ENCODE peak calls at places on chromosomes 6 and 20, in four cellular contexts. One of them, this sample, is unnamed.

GRCh38 chr20:32501709-32502108 is 83.4 kb downstream of the NOL4L start:
- DNase-seq in IMR-90: peak; percentile 80
- DNase-seq in pancreas: no peak
- DNase-seq in GM12865: no peak
- DNase-seq in this sample: no peak

GRCh38 chr6:139240161-139241010 is 51.4 kb downstream of the TXLNB start:
- DNase-seq in IMR-90: peak; percentile 96
- DNase-seq in pancreas: no peak
- DNase-seq in GM12865: no peak
- DNase-seq in this sample: peak; percentile 93

GRCh38 chr6:134057478-134057877 is 5.1 kb upstream of the SLC2A12 start:
- DNase-seq in IMR-90: no peak
- DNase-seq in pancreas: no peak
- DNase-seq in GM12865: no peak
- DNase-seq in this sample: no peak

GRCh38 chr20:40414843-40415615 is 274.0 kb downstream of the MAFB start:
- DNase-seq in IMR-90: no peak
- DNase-seq in pancreas: no peak
- DNase-seq in GM12865: no peak
- DNase-seq in this sample: no peak

GRCh38 chr6:19210849-19211590 is 626.1 kb upstream of the ID4 start:
- DNase-seq in IMR-90: no peak
- DNase-seq in pancreas: peak; percentile 55
- DNase-seq in GM12865: peak; percentile 6
- DNase-seq in this sample: no peak

GRCh38 chr20:47276856-47277541 is 79.5 kb downstream of the ZMYND8 start:
- DNase-seq in IMR-90: peak; percentile 84
- DNase-seq in pancreas: no peak
- DNase-seq in GM12865: no peak
- DNase-seq in this sample: peak; percentile 84

GRCh38 chr20:52590100-52590499 is 382.1 kb upstream of the TSHZ2 start:
- DNase-seq in IMR-90: no peak
- DNase-seq in pancreas: no peak
- DNase-seq in GM12865: no peak
- DNase-seq in this sample: no peak

GRCh38 chr6:54361734-54362133 is 53.5 kb downstream of the TINAG start:
- DNase-seq in IMR-90: no peak
- DNase-seq in pancreas: no peak
- DNase-seq in GM12865: no peak
- DNase-seq in this sample: no peak

GRCh38 chr6:169292340-169293124 is 38.9 kb upstream of the THBS2 start:
- DNase-seq in IMR-90: peak; percentile 97
- DNase-seq in pancreas: no peak
- DNase-seq in GM12865: no peak
- DNase-seq in this sample: peak; percentile 91

GRCh38 chr20:59151820-59152219 is 11.8 kb upstream of the ZNF831 start:
- DNase-seq in IMR-90: no peak
- DNase-seq in pancreas: no peak
- DNase-seq in GM12865: no peak
- DNase-seq in this sample: no peak

GRCh38 chr6:44859901-44860410 is 468.2 kb upstream of the RUNX2 start:
- DNase-seq in IMR-90: peak; percentile 9
- DNase-seq in pancreas: no peak
- DNase-seq in GM12865: no peak
- DNase-seq in this sample: no peak

GRCh38 chr6:3523288-3523670 is 66.4 kb upstream of the SLC22A23 start:
- DNase-seq in IMR-90: peak; percentile 7
- DNase-seq in pancreas: no peak
- DNase-seq in GM12865: no peak
- DNase-seq in this sample: no peak

GRCh38 chr6:106692112-106692822 is 62.9 kb downstream of the QRSL1 start:
- DNase-seq in IMR-90: peak; percentile 15
- DNase-seq in pancreas: no peak
- DNase-seq in GM12865: no peak
- DNase-seq in this sample: peak; percentile 77

GRCh38 chr6:104885518-104886043 is 25.9 kb upstream of the HACE1 start:
- DNase-seq in IMR-90: no peak
- DNase-seq in pancreas: no peak
- DNase-seq in GM12865: no peak
- DNase-seq in this sample: no peak

GRCh38 chr6:142953373-142954273 is 8.6 kb upstream of the HIVEP2 start:
- DNase-seq in IMR-90: no peak
- DNase-seq in pancreas: no peak
- DNase-seq in GM12865: no peak
- DNase-seq in this sample: no peak

GRCh38 chr6:119348308-119349040 is 1.1 kb downstream of the MAN1A1 start:
- DNase-seq in IMR-90: peak; percentile 29
- DNase-seq in pancreas: peak; percentile 75
- DNase-seq in GM12865: peak; percentile 58
- DNase-seq in this sample: peak; percentile 29

GRCh38 chr6:158869010-158869603 is 49.9 kb upstream of the EZR start:
- DNase-seq in IMR-90: no peak
- DNase-seq in pancreas: no peak
- DNase-seq in GM12865: no peak
- DNase-seq in this sample: no peak

GRCh38 chr6:166275714-166276166 is 32.5 kb downstream of the PRR18 start:
- DNase-seq in IMR-90: peak; percentile 15
- DNase-seq in pancreas: peak; percentile 97
- DNase-seq in GM12865: peak; percentile 87
- DNase-seq in this sample: peak; percentile 55

GRCh38 chr6:30883743-30884520 is at the start of gene DDR1:
- DNase-seq in IMR-90: peak; percentile 54
- DNase-seq in pancreas: peak; percentile 88
- DNase-seq in GM12865: peak; percentile 60
- DNase-seq in this sample: peak; percentile 45

GRCh38 chr6:43990275-43990626 is 137.0 kb downstream of the MRPL14 start:
- DNase-seq in IMR-90: peak; percentile 57
- DNase-seq in pancreas: no peak
- DNase-seq in GM12865: no peak
- DNase-seq in this sample: no peak

GRCh38 chr6:110044093-110044492 is 66.0 kb downstream of the GPR6 start:
- DNase-seq in IMR-90: no peak
- DNase-seq in pancreas: no peak
- DNase-seq in GM12865: no peak
- DNase-seq in this sample: no peak

GRCh38 chr6:64861039-64861651 is 845.9 kb downstream of the EYS start:
- DNase-seq in IMR-90: no peak
- DNase-seq in pancreas: no peak
- DNase-seq in GM12865: no peak
- DNase-seq in this sample: no peak

GRCh38 chr20:18553746-18554145 is 13.5 kb upstream of the SMIM26 start:
- DNase-seq in IMR-90: no peak
- DNase-seq in pancreas: no peak
- DNase-seq in GM12865: no peak
- DNase-seq in this sample: no peak

GRCh38 chr6:132054525-132054924 is 103.4 kb upstream of the CCN2 start:
- DNase-seq in IMR-90: peak; percentile 90
- DNase-seq in pancreas: no peak
- DNase-seq in GM12865: no peak
- DNase-seq in this sample: peak; percentile 67

GRCh38 chr6:163722293-163722692 is 307.8 kb downstream of the QKI start:
- DNase-seq in IMR-90: no peak
- DNase-seq in pancreas: no peak
- DNase-seq in GM12865: no peak
- DNase-seq in this sample: no peak

GRCh38 chr6:167797079-167797870 is 29.4 kb upstream of the AFDN start:
- DNase-seq in IMR-90: no peak
- DNase-seq in pancreas: no peak
- DNase-seq in GM12865: no peak
- DNase-seq in this sample: no peak

GRCh38 chr20:17919149-17919548 is 49.4 kb downstream of the SNX5 start:
- DNase-seq in IMR-90: no peak
- DNase-seq in pancreas: no peak
- DNase-seq in GM12865: no peak
- DNase-seq in this sample: no peak

GRCh38 chr20:3735768-3736167 is 3.3 kb downstream of the HSPA12B start:
- DNase-seq in IMR-90: no peak
- DNase-seq in pancreas: no peak
- DNase-seq in GM12865: no peak
- DNase-seq in this sample: no peak

GRCh38 chr20:3739054-3739925 is 6.8 kb downstream of the HSPA12B start:
- DNase-seq in IMR-90: no peak
- DNase-seq in pancreas: no peak
- DNase-seq in GM12865: no peak
- DNase-seq in this sample: no peak

GRCh38 chr20:3739926-3740599 is 7.6 kb downstream of the HSPA12B start:
- DNase-seq in IMR-90: no peak
- DNase-seq in pancreas: no peak
- DNase-seq in GM12865: no peak
- DNase-seq in this sample: no peak

GRCh38 chr20:3740600-3741301 is 8.3 kb downstream of the HSPA12B start:
- DNase-seq in IMR-90: no peak
- DNase-seq in pancreas: no peak
- DNase-seq in GM12865: no peak
- DNase-seq in this sample: no peak

DNA sequence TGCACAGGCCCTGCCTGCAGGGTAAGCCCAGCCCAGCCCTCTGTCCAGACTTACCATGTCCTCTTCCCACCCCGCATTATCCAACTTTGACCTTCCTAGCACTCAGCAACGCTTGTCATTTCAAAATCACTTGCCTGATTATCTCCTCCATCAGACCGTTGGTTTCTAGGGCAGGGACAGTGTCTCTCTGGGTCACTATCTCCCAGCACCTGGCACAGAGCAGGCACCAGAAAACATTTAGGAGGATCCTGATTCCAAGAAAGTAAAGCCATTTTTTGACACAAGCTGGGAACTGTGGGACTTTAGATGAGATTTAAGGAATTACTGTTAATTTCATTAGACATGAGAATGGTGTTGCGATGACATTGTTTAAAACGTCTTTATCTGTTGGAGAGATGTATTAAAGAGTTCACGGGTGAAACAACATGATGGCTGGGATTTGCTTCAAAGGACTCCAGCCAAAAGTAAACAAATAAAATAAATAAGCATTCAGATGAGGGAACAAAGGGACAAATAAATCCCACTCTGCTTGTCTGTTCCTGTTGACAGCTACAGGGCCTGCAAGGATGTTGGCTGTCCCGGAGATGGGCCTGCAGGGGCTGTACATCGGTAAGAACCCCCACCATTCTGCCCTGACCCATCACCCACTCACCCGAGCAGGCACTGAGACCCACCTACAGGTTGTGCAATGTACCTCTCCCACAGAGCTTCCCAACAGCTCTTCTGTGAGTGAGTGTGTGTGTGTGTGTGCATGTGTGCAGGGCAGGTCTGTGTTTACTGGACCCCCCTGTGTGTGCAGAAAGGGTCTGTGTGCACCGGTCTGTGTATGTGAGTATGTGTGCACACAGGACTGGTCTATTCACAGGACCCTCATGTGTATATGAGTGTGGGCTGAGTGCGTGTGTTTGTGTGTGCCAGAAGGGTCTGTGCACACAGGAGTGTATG is 5.9 kb downstream of the HSPA12B start:
- DNase-seq in IMR-90: no peak
- DNase-seq in pancreas: no peak
- DNase-seq in GM12865: no peak
- DNase-seq in this sample: no peak
- H3K4me3 ChIP-seq in IMR-90: no peak overlapping the region
- H3K4me3 ChIP-seq in pancreas: no peak overlapping the region
- H3K4me3 ChIP-seq in GM12865: no peak overlapping the region
- H3K4me3 ChIP-seq in this sample: no peak overlapping the region

GRCh38 chr6:149076355-149076734 is 241.2 kb upstream of the TAB2 start:
- DNase-seq in IMR-90: no peak
- DNase-seq in pancreas: no peak
- DNase-seq in GM12865: no peak
- DNase-seq in this sample: no peak

GRCh38 chr6:149077208-149077607 is 240.3 kb upstream of the TAB2 start:
- DNase-seq in IMR-90: peak; percentile 92
- DNase-seq in pancreas: no peak
- DNase-seq in GM12865: no peak
- DNase-seq in this sample: peak; percentile 87

GRCh38 chr6:149079456-149079855 is 238.1 kb upstream of the TAB2 start:
- DNase-seq in IMR-90: no peak
- DNase-seq in pancreas: no peak
- DNase-seq in GM12865: no peak
- DNase-seq in this sample: no peak

GRCh38 chr6:149079911-149080501 is 237.5 kb upstream of the TAB2 start:
- DNase-seq in IMR-90: peak; percentile 73
- DNase-seq in pancreas: no peak
- DNase-seq in GM12865: peak; percentile 41
- DNase-seq in this sample: peak; percentile 65

DNA sequence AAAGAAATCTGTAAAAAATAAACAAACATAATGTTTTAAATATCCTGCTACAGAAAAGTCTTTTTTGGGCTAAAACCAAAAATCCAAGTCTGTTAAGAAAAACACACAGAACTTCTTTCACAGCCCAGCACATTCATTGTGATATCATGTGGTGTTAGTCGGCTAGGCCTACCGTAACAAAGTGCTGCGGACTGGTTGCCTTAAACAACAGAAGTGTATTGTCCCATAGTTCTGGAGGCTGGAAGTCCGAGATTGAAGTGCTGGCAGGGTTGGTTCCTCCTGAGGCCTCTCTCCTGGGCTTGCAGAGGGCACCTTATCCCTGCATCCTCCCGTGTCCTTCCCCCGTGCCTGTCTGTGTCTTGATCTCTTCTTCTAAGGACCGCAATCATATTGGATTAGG is 239.1 kb upstream of the TAB2 start:
- DNase-seq in IMR-90: no peak
- DNase-seq in pancreas: no peak
- DNase-seq in GM12865: no peak
- DNase-seq in this sample: no peak
- TF ChIP-seq CTCF in IMR-90: no peak
- TF ChIP-seq CTCF in pancreas: no peak
- TF ChIP-seq CTCF in GM12865: no peak
- TF ChIP-seq CTCF in this sample: no peak

GRCh38 chr6:51843470-51844390 is 243.7 kb downstream of the PKHD1 start:
- DNase-seq in IMR-90: no peak
- DNase-seq in pancreas: no peak
- DNase-seq in GM12865: no peak
- DNase-seq in this sample: no peak

GRCh38 chr6:51842487-51843469 is 244.6 kb downstream of the PKHD1 start:
- DNase-seq in IMR-90: no peak
- DNase-seq in pancreas: no peak
- DNase-seq in GM12865: no peak
- DNase-seq in this sample: no peak

GRCh38 chr6:51841656-51842055 is 245.8 kb downstream of the PKHD1 start:
- DNase-seq in IMR-90: no peak
- DNase-seq in pancreas: no peak
- DNase-seq in GM12865: no peak
- DNase-seq in this sample: no peak

GRCh38 chr6:51839975-51840374 is 247.4 kb downstream of the PKHD1 start:
- DNase-seq in IMR-90: no peak
- DNase-seq in pancreas: no peak
- DNase-seq in GM12865: no peak
- DNase-seq in this sample: no peak

GRCh38 chr6:51842066-51842465 is 245.3 kb downstream of the PKHD1 start:
- DNase-seq in IMR-90: no peak
- DNase-seq in pancreas: no peak
- DNase-seq in GM12865: no peak
- DNase-seq in this sample: no peak
- H3K4me3 ChIP-seq in IMR-90: no peak overlapping the region
- H3K4me3 ChIP-seq in pancreas: no peak overlapping the region
- H3K4me3 ChIP-seq in GM12865: no peak overlapping the region
- H3K4me3 ChIP-seq in this sample: no peak overlapping the region

GRCh38 chr6:138161434-138162103 is at the start of gene ARFGEF3:
- DNase-seq in IMR-90: peak; percentile 1
- DNase-seq in pancreas: peak; percentile 91
- DNase-seq in GM12865: peak; percentile 28
- DNase-seq in this sample: peak; percentile 28
- TF ChIP-seq CTCF in IMR-90: no peak
- TF ChIP-seq CTCF in pancreas: no peak
- TF ChIP-seq CTCF in GM12865: no peak
- TF ChIP-seq CTCF in this sample: no peak

This sample was measured in astrocyte of the spinal cord.